ENCODE peak calls at places on chromosomes 7 and 10, in eight cellular contexts. K is heart right ventricle, B is hepatocyte, E is cardiac muscle cell, N is OCI-LY7, A is right lobe of liver, O is ascending aorta, I is fibroblast of lung. U is an unnamed sample.

GRCh38 chr10:14604181-14605142 is 170.2 kb downstream of the FAM107B start:
- DNase-seq in K (peak), B (peak), E (peak), N (peak), A (peak), O (peak), I (peak), U (peak)

GRCh38 chr7:112157072-112157471 is 49.1 kb downstream of the DOCK4 start:
- DNase-seq in K (no peak), B (no peak), E (no peak), N (no peak), A (no peak), O (no peak), I (peak), U (peak)

GRCh38 chr7:46492460-46492859 is 571.4 kb upstream of the IGFBP3 start:
- DNase-seq in K (no peak), B (no peak), E (no peak), N (no peak), A (no peak), O (no peak), I (no peak), U (no peak)

GRCh38 chr7:37920619-37921339 is at the start of gene EPDR1:
- DNase-seq in K (peak), B (peak), E (peak), N (peak), A (peak), O (no peak), I (peak), U (no peak)

GRCh38 chr10:86139066-86139657 is 227.4 kb downstream of the GRID1 start:
- DNase-seq in K (no peak), B (peak), E (peak), N (peak), A (no peak), O (no peak), I (no peak), U (no peak)

GRCh38 chr7:148941598-148942280 is 57.6 kb upstream of the EZH2 start:
- DNase-seq in K (peak), B (peak), E (peak), N (peak), A (peak), O (no peak), I (peak), U (peak)

GRCh38 chr7:45387837-45388236 is 186.3 kb upstream of the ADCY1 start:
- DNase-seq in K (no peak), B (no peak), E (no peak), N (no peak), A (no peak), O (no peak), I (no peak), U (no peak)

GRCh38 chr7:71679480-71679879 is 547.5 kb downstream of the GALNT17 start:
- DNase-seq in K (no peak), B (no peak), E (no peak), N (no peak), A (no peak), O (no peak), I (no peak), U (no peak)

GRCh38 chr10:97065128-97065527 is 120.6 kb downstream of the SLIT1 start:
- DNase-seq in K (no peak), B (no peak), E (no peak), N (no peak), A (no peak), O (no peak), I (no peak), U (no peak)

GRCh38 chr7:19619122-19619521 is 89.7 kb downstream of the POLR1F start:
- DNase-seq in K (no peak), B (no peak), E (no peak), N (no peak), A (no peak), O (no peak), I (no peak), U (peak)

GRCh38 chr7:43509906-43510305 is 73.0 kb upstream of the STK17A start:
- DNase-seq in K (no peak), B (no peak), E (no peak), N (no peak), A (no peak), O (no peak), I (no peak), U (peak)

DNA sequence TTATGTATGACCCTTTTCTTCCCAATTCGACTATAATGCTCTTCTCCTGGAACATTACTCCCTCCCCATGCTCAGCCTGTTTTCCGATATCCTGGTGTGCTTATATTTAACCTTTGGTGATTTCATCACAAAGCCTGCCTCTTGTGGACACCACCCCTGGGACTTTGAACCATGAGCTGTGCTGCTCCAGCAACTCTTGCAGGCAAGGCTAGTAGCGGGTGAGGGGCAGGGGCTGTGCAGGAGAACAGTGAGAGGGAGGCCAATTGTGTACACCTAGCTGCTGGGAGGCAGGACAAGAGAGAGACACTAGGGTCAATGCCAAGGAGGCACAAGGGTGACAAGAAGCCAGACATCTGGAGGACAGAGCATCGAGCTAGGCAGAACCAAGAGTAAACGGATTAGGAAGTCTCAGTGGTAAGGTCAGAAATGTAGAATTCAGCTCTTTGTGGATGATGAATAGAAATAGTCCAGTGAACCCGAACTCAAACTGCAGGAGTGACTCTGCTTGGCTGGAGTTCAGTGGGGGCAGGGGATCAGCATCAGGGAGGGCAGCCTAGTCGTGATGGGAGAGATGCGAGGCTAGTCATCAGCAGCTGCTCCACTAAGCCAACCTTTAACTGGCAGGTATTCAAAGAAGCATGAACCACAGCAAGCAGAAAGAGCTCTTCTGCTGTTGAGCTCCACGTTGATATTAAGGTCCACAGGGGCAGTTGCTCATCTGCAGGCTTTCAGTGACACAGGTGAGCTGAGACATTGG is 31.0 kb upstream of the MKI67 start:
- DNase-seq in K (no peak), B (peak), E (no peak), N (no peak), A (peak), O (no peak), I (no peak), U (no peak)
- H3K4me3 ChIP-seq in K (no peak), B (no peak), E (no peak), N (no peak), A (no peak), O (no peak), I (no peak), U (no peak)

DNA sequence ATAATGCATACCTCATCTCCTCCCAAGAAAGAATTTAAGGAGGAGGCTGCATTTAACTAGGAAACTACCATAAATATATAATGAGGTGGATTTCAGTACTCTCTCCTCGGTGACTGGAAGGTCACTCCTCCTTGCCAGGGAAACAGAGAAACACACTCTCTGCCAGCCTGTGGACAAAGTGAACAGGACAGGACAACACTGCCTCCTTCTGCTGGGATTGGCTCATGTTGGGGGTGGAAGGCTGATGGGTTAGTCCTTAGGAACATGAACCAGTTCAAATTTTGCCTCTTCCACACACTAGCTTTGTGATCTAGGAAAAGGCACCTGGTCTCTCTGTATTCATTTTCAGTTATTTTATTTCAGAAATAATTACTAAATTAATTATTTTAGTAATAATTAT is 50.6 kb upstream of the STEAP4 start:
- DNase-seq in K (peak), B (peak), E (no peak), N (no peak), A (peak), O (no peak), I (peak), U (peak)
- TF ChIP-seq CTCF in K (peak), B (peak), E (peak), N (no peak), A (peak), O (no peak), I (peak), U (peak)

DNA sequence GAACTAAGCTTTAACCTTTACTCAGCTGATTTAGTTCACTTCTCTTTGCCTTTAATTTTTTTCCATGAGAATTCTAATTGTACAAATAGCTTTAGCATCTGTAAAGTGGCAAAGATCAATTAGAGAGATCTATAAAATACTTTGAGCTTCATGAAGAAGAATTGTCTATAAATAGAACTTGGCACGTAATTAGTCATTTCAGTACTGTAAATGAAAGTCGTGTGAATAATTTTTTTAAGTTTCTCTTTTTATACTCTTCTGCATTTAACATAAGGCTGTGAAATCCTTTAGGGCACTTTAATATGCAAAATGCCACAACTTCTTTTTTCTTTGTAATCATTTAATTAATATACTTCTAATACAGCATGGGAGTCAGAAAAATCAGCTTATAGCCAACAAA is 177.8 kb downstream of the CSTF2T start:
- DNase-seq in K (no peak), B (no peak), E (no peak), N (no peak), A (no peak), O (no peak), I (no peak), U (no peak)
- H3K4me3 ChIP-seq in K (no peak), B (no peak), E (no peak), N (no peak), A (no peak), O (no peak), I (no peak), U (no peak)

DNA sequence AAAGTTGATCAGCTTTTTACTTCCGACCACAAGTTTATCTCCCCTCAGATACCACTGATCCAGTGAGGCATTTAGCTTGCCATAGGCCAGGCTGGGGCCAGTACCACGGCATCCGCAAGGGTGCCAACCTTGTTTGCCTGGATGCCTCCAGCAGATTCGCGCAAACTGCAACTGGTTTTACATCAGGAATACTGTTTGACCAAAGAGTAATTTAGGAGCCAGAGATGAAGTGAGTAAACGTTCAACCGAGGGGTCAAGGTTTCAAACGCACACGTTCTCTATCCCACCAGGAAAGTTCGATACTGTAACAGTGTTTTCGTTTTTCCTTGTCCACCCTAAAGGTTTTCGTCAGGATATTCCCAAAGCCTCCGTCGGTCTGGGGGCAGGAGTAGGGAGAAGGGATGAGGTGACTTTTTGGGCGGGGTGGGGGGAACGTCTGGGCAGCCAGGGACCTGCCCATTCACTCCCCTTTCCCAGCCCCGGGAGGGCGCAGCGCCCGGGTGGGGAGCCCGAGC is at the start of gene MDFIC:
- DNase-seq in K (peak), B (peak), E (no peak), N (no peak), A (peak), O (no peak), I (no peak), U (no peak)
- TF ChIP-seq CTCF in K (peak), B (no peak), E (no peak), N (no peak), A (peak), O (no peak), I (no peak), U (no peak)

DNA sequence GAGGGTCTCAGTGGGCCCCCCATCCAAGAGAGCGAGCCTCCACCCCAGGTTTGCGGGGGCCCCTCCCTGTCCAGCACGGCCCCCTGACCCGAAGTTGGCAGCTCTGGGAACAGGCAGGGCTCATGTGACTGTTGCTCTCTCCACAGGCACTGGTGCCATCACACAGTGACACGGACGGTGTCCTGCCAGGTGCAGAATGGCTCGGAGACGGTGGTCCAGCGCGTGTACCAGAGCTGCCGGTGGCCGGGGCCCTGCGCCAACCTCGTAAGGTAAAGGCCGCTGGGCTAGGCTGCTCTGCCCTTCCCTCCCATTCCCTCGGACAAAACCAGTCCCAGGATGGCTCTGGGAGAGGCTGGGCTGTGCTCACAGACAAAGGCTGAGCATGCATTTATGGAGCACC is 57.2 kb downstream of the COL26A1 start:
- DNase-seq in K (no peak), B (no peak), E (no peak), N (no peak), A (no peak), O (no peak), I (no peak), U (no peak)
- H3K4me3 ChIP-seq in K (no peak), B (no peak), E (no peak), N (no peak), A (no peak), O (no peak), I (no peak), U (no peak)

U was measured in fibroblast of mammary gland.